ENCODE peak calls at places on chromosomes 13 and 19, in eight cellular contexts. One of them, this sample, is unnamed.

GRCh38 chr19:50850738-50851137 is 4.0 kb upstream of the KLK3 start:
- DNase-seq in right lobe of liver: no peak
- DNase-seq in fibroblast of mammary gland: no peak
- DNase-seq in ascending aorta: no peak
- DNase-seq in fibroblast of the aortic adventitia: no peak
- DNase-seq in CD4-positive, CD25-positive, alpha-beta regulatory T cell: no peak
- DNase-seq in colonic mucosa: no peak
- DNase-seq in AG10803: no peak
- DNase-seq in this sample: no peak

GRCh38 chr19:958967-959685 is 25.0 kb upstream of the WDR18 start:
- DNase-seq in ascending aorta: no peak
- DNase-seq in CD4-positive, CD25-positive, alpha-beta regulatory T cell: no peak
- DNase-seq in AG10803: no peak
- DNase-seq in right lobe of liver: no peak
- DNase-seq in fibroblast of mammary gland: peak; percentile 66
- DNase-seq in colonic mucosa: no peak
- DNase-seq in fibroblast of the aortic adventitia: no peak
- DNase-seq in this sample: no peak

GRCh38 chr19:46390866-46391265 is 22.5 kb downstream of the CCDC8 start:
- DNase-seq in right lobe of liver: peak; percentile 17
- DNase-seq in AG10803: peak; percentile 46
- DNase-seq in fibroblast of the aortic adventitia: peak; percentile 85
- DNase-seq in colonic mucosa: no peak
- DNase-seq in fibroblast of mammary gland: peak; percentile 70
- DNase-seq in CD4-positive, CD25-positive, alpha-beta regulatory T cell: no peak
- DNase-seq in ascending aorta: no peak
- DNase-seq in this sample: peak; percentile 19

GRCh38 chr19:46766569-46767317 is 20.5 kb upstream of the STRN4 start:
- DNase-seq in ascending aorta: no peak
- DNase-seq in right lobe of liver: no peak
- DNase-seq in AG10803: no peak
- DNase-seq in fibroblast of mammary gland: no peak
- DNase-seq in colonic mucosa: peak; percentile 61
- DNase-seq in fibroblast of the aortic adventitia: peak; percentile 31
- DNase-seq in CD4-positive, CD25-positive, alpha-beta regulatory T cell: peak; percentile 71
- DNase-seq in this sample: no peak

GRCh38 chr19:32066056-32066455 is 279.4 kb upstream of the ZNF507 start:
- DNase-seq in CD4-positive, CD25-positive, alpha-beta regulatory T cell: no peak
- DNase-seq in AG10803: no peak
- DNase-seq in fibroblast of the aortic adventitia: no peak
- DNase-seq in colonic mucosa: no peak
- DNase-seq in right lobe of liver: no peak
- DNase-seq in ascending aorta: no peak
- DNase-seq in fibroblast of mammary gland: no peak
- DNase-seq in this sample: no peak

GRCh38 chr19:39130337-39131254 is 5.0 kb downstream of the PAK4 start:
- DNase-seq in colonic mucosa: no peak
- DNase-seq in CD4-positive, CD25-positive, alpha-beta regulatory T cell: no peak
- DNase-seq in fibroblast of the aortic adventitia: no peak
- DNase-seq in ascending aorta: no peak
- DNase-seq in fibroblast of mammary gland: no peak
- DNase-seq in right lobe of liver: no peak
- DNase-seq in AG10803: no peak
- DNase-seq in this sample: no peak

GRCh38 chr13:37747071-37747612 is 122.4 kb downstream of the TRPC4 start:
- DNase-seq in ascending aorta: no peak
- DNase-seq in colonic mucosa: no peak
- DNase-seq in fibroblast of mammary gland: peak; percentile 67
- DNase-seq in fibroblast of the aortic adventitia: peak; percentile 71
- DNase-seq in CD4-positive, CD25-positive, alpha-beta regulatory T cell: no peak
- DNase-seq in right lobe of liver: no peak
- DNase-seq in AG10803: peak; percentile 62
- DNase-seq in this sample: no peak

GRCh38 chr19:4059931-4060620 is 6.6 kb downstream of the ZBTB7A start:
- DNase-seq in colonic mucosa: peak; percentile 90
- DNase-seq in fibroblast of the aortic adventitia: peak; percentile 59
- DNase-seq in right lobe of liver: peak; percentile 62
- DNase-seq in ascending aorta: no peak
- DNase-seq in AG10803: peak; percentile 42
- DNase-seq in CD4-positive, CD25-positive, alpha-beta regulatory T cell: peak; percentile 41
- DNase-seq in fibroblast of mammary gland: peak; percentile 72
- DNase-seq in this sample: peak; percentile 90

GRCh38 chr13:45361596-45362206 is 20.7 kb upstream of the TPT1 start:
- DNase-seq in ascending aorta: no peak
- DNase-seq in colonic mucosa: no peak
- DNase-seq in right lobe of liver: no peak
- DNase-seq in AG10803: peak; percentile 34
- DNase-seq in fibroblast of mammary gland: peak; percentile 77
- DNase-seq in CD4-positive, CD25-positive, alpha-beta regulatory T cell: no peak
- DNase-seq in fibroblast of the aortic adventitia: peak; percentile 61
- DNase-seq in this sample: no peak

GRCh38 chr19:41371541-41371940 is 4.8 kb upstream of the TMEM91 start:
- DNase-seq in fibroblast of the aortic adventitia: no peak
- DNase-seq in AG10803: no peak
- DNase-seq in colonic mucosa: no peak
- DNase-seq in ascending aorta: no peak
- DNase-seq in CD4-positive, CD25-positive, alpha-beta regulatory T cell: no peak
- DNase-seq in fibroblast of mammary gland: no peak
- DNase-seq in right lobe of liver: no peak
- DNase-seq in this sample: no peak

GRCh38 chr19:40908981-40909380 is 26.9 kb upstream of the CYP2A7 start:
- DNase-seq in fibroblast of mammary gland: no peak
- DNase-seq in AG10803: no peak
- DNase-seq in ascending aorta: no peak
- DNase-seq in CD4-positive, CD25-positive, alpha-beta regulatory T cell: peak; percentile 59
- DNase-seq in right lobe of liver: peak; percentile 31
- DNase-seq in fibroblast of the aortic adventitia: no peak
- DNase-seq in colonic mucosa: no peak
- DNase-seq in this sample: no peak

GRCh38 chr19:52603558-52604207 is 33.6 kb downstream of the ZNF701 start:
- DNase-seq in fibroblast of the aortic adventitia: peak; percentile 81
- DNase-seq in CD4-positive, CD25-positive, alpha-beta regulatory T cell: no peak
- DNase-seq in fibroblast of mammary gland: peak; percentile 82
- DNase-seq in AG10803: peak; percentile 61
- DNase-seq in right lobe of liver: no peak
- DNase-seq in ascending aorta: no peak
- DNase-seq in colonic mucosa: no peak
- DNase-seq in this sample: no peak

GRCh38 chr19:11673608-11674041 is 65.1 kb downstream of the ZNF823 start:
- DNase-seq in AG10803: peak; percentile 71
- DNase-seq in colonic mucosa: peak; percentile 72
- DNase-seq in ascending aorta: no peak
- DNase-seq in fibroblast of the aortic adventitia: peak; percentile 73
- DNase-seq in right lobe of liver: peak; percentile 58
- DNase-seq in CD4-positive, CD25-positive, alpha-beta regulatory T cell: no peak
- DNase-seq in fibroblast of mammary gland: peak; percentile 71
- DNase-seq in this sample: peak; percentile 80

GRCh38 chr19:8517551-8518442 is 3.8 kb upstream of the ZNF414 start:
- DNase-seq in ascending aorta: no peak
- DNase-seq in fibroblast of mammary gland: peak; percentile 85
- DNase-seq in colonic mucosa: no peak
- DNase-seq in CD4-positive, CD25-positive, alpha-beta regulatory T cell: peak; percentile 93
- DNase-seq in AG10803: peak; percentile 84
- DNase-seq in right lobe of liver: no peak
- DNase-seq in fibroblast of the aortic adventitia: peak; percentile 61
- DNase-seq in this sample: no peak

GRCh38 chr13:66069570-66069969 is 1160.6 kb downstream of the PCDH9 start:
- DNase-seq in CD4-positive, CD25-positive, alpha-beta regulatory T cell: no peak
- DNase-seq in colonic mucosa: no peak
- DNase-seq in right lobe of liver: no peak
- DNase-seq in ascending aorta: no peak
- DNase-seq in fibroblast of the aortic adventitia: no peak
- DNase-seq in AG10803: no peak
- DNase-seq in fibroblast of mammary gland: peak; percentile 61
- DNase-seq in this sample: no peak

GRCh38 chr19:952680-953500 is 27.1 kb downstream of the ARID3A start:
- DNase-seq in CD4-positive, CD25-positive, alpha-beta regulatory T cell: no peak
- DNase-seq in ascending aorta: no peak
- DNase-seq in fibroblast of mammary gland: no peak
- DNase-seq in right lobe of liver: no peak
- DNase-seq in AG10803: no peak
- DNase-seq in fibroblast of the aortic adventitia: no peak
- DNase-seq in colonic mucosa: peak; percentile 53
- DNase-seq in this sample: no peak

GRCh38 chr19:34662919-34663318 is 14.0 kb downstream of the SCGB2B2 start:
- DNase-seq in AG10803: peak; percentile 13
- DNase-seq in right lobe of liver: no peak
- DNase-seq in ascending aorta: no peak
- DNase-seq in CD4-positive, CD25-positive, alpha-beta regulatory T cell: peak; percentile 68
- DNase-seq in fibroblast of the aortic adventitia: no peak
- DNase-seq in colonic mucosa: no peak
- DNase-seq in fibroblast of mammary gland: peak; percentile 25
- DNase-seq in this sample: no peak

GRCh38 chr19:49987159-49987698 is 26.3 kb upstream of the SIGLEC11 start:
- DNase-seq in AG10803: peak; percentile 86
- DNase-seq in ascending aorta: peak; percentile 24
- DNase-seq in right lobe of liver: peak; percentile 74
- DNase-seq in fibroblast of mammary gland: peak; percentile 91
- DNase-seq in fibroblast of the aortic adventitia: peak; percentile 95
- DNase-seq in colonic mucosa: peak; percentile 92
- DNase-seq in CD4-positive, CD25-positive, alpha-beta regulatory T cell: peak; percentile 81
- DNase-seq in this sample: peak; percentile 90

GRCh38 chr13:35367586-35367985 is 108.9 kb downstream of the MAB21L1 start:
- DNase-seq in AG10803: peak; percentile 5
- DNase-seq in fibroblast of mammary gland: no peak
- DNase-seq in right lobe of liver: no peak
- DNase-seq in ascending aorta: no peak
- DNase-seq in CD4-positive, CD25-positive, alpha-beta regulatory T cell: no peak
- DNase-seq in fibroblast of the aortic adventitia: no peak
- DNase-seq in colonic mucosa: no peak
- DNase-seq in this sample: no peak

GRCh38 chr19:5992756-5993155 is 14.8 kb upstream of the RANBP3 start:
- DNase-seq in ascending aorta: no peak
- DNase-seq in CD4-positive, CD25-positive, alpha-beta regulatory T cell: no peak
- DNase-seq in right lobe of liver: no peak
- DNase-seq in fibroblast of the aortic adventitia: no peak
- DNase-seq in fibroblast of mammary gland: no peak
- DNase-seq in colonic mucosa: no peak
- DNase-seq in AG10803: no peak
- DNase-seq in this sample: no peak
- H3K4me3 ChIP-seq in ascending aorta: no peak overlapping the region
- H3K4me3 ChIP-seq in CD4-positive, CD25-positive, alpha-beta regulatory T cell: no peak overlapping the region
- H3K4me3 ChIP-seq in right lobe of liver: no peak overlapping the region
- H3K4me3 ChIP-seq in fibroblast of the aortic adventitia: no peak overlapping the region
- H3K4me3 ChIP-seq in fibroblast of mammary gland: no peak overlapping the region
- H3K4me3 ChIP-seq in colonic mucosa: no peak overlapping the region
- H3K4me3 ChIP-seq in AG10803: no peak overlapping the region
- H3K4me3 ChIP-seq in this sample: no peak overlapping the region

DNA sequence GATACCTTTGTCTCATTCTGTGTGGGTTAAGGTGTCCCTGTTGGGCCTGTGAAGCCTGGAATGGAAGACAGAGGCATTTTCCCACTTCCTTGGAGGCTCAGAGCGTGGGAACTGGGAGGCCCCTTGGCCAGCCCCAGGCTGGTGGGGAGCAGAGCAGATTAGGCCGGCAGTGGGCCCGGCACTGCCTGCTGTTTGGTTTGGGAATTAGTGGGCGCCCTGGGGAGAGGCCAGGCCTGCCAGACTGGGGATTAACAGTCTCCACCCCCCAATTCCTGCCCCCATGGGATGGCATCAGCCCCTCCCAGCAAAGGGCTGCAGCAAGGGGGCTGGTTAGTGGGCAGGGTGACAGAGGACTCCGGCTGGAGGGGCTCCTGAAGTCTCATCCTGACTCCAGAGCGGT is 3.1 kb upstream of the BEST2 start:
- DNase-seq in CD4-positive, CD25-positive, alpha-beta regulatory T cell: no peak
- DNase-seq in fibroblast of mammary gland: no peak
- DNase-seq in right lobe of liver: no peak
- DNase-seq in fibroblast of the aortic adventitia: no peak
- DNase-seq in AG10803: no peak
- DNase-seq in colonic mucosa: no peak
- DNase-seq in ascending aorta: no peak
- DNase-seq in this sample: no peak
- H3K4me3 ChIP-seq in CD4-positive, CD25-positive, alpha-beta regulatory T cell: no peak overlapping the region
- H3K4me3 ChIP-seq in fibroblast of mammary gland: no peak overlapping the region
- H3K4me3 ChIP-seq in right lobe of liver: no peak overlapping the region
- H3K4me3 ChIP-seq in fibroblast of the aortic adventitia: no peak overlapping the region
- H3K4me3 ChIP-seq in AG10803: no peak overlapping the region
- H3K4me3 ChIP-seq in colonic mucosa: no peak overlapping the region
- H3K4me3 ChIP-seq in ascending aorta: no peak overlapping the region
- H3K4me3 ChIP-seq in this sample: no peak overlapping the region

DNA sequence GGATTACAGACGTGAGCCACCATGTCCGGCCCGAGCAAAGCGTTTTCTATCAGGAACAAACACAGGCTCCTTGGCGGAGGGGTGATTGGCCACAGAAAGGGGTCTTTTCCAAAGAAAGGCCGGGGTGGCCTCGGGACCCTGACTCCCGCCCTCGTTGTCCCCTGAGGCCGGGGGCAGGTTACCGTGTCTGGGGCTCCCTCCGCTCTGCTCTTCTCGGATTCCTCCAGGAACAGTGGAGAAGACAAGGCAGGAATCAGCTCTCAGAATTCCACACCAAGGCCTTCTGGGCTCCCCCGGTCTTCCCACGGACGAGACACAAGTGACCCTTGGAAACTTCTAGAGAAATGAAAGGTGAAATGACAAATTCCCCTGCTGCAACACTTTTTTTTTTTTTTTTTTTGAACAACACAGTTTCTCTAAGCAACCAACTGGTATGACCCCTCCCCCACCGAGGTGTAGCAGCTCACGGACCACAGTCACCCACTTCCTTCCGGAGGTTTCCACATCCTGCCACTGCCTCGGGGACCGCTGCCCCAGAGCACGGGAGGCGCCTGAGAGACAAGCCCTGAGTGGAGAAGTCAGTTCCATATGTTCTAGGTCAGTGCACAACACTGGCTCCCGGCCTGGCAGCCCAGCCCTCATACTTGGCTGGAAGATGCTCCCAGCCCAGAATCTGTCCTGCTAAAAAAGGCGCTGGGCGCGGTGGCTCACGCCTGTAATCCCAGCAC is 11.0 kb downstream of the MOB3A start:
- DNase-seq in colonic mucosa: peak; percentile 73
- DNase-seq in ascending aorta: peak; percentile 56
- DNase-seq in AG10803: peak; percentile 65
- DNase-seq in right lobe of liver: peak; percentile 73
- DNase-seq in fibroblast of the aortic adventitia: no peak
- DNase-seq in fibroblast of mammary gland: peak; percentile 50
- DNase-seq in CD4-positive, CD25-positive, alpha-beta regulatory T cell: peak; percentile 99
- DNase-seq in this sample: peak; percentile 86
- H3K4me3 ChIP-seq in colonic mucosa: peak overlapping the region; percentile 39
- H3K4me3 ChIP-seq in ascending aorta: no peak overlapping the region
- H3K4me3 ChIP-seq in AG10803: no peak overlapping the region
- H3K4me3 ChIP-seq in right lobe of liver: no peak overlapping the region
- H3K4me3 ChIP-seq in fibroblast of the aortic adventitia: no peak overlapping the region
- H3K4me3 ChIP-seq in fibroblast of mammary gland: no peak overlapping the region
- H3K4me3 ChIP-seq in CD4-positive, CD25-positive, alpha-beta regulatory T cell: peak overlapping the region; percentile 93
- H3K4me3 ChIP-seq in this sample: no peak overlapping the region

DNA sequence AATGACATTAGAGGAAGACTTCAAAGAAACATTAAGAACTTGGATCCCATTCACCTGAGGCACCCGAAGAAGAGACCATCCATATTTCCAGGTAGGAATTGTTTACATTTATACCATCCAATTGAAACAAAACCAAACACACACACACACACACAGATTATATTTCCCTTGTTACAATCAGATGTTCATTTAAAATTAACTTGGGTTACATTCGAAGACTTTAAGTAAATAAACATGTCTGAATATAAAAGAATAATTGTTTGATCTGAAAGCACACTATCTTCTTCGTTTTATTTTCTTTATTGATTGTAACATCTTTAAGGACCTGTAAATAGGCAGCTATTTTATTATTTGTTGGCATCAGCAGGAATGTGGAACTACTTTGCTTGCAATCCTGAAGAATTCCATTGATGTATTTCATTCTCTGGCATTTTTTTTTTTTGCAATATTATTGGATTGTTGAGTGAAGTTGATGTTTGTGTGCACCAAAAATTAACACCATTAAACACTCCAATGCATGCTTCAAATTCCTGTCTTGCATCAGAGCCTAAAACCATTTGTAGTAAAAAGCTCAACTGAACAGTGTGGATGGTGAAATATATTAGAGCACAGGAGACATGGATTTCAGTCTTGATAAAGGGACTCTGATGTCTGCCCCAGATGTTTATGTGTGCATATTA is 85.3 kb upstream of the FRY start:
- DNase-seq in colonic mucosa: no peak
- DNase-seq in right lobe of liver: no peak
- DNase-seq in ascending aorta: no peak
- DNase-seq in CD4-positive, CD25-positive, alpha-beta regulatory T cell: no peak
- DNase-seq in AG10803: peak; percentile 95
- DNase-seq in fibroblast of the aortic adventitia: peak; percentile 44
- DNase-seq in fibroblast of mammary gland: no peak
- DNase-seq in this sample: no peak
- H3K4me3 ChIP-seq in colonic mucosa: no peak overlapping the region
- H3K4me3 ChIP-seq in right lobe of liver: peak overlapping the region; percentile 13
- H3K4me3 ChIP-seq in ascending aorta: no peak overlapping the region
- H3K4me3 ChIP-seq in CD4-positive, CD25-positive, alpha-beta regulatory T cell: no peak overlapping the region
- H3K4me3 ChIP-seq in AG10803: peak overlapping the region; percentile 38
- H3K4me3 ChIP-seq in fibroblast of the aortic adventitia: no peak overlapping the region
- H3K4me3 ChIP-seq in fibroblast of mammary gland: no peak overlapping the region
- H3K4me3 ChIP-seq in this sample: no peak overlapping the region